ENCODE peak calls at places on chromosome 17, in eight cellular contexts. One of them, this sample, is unnamed.
A peak's percentile ranks its signal among the peaks of the same experiment; 100 is the strongest.

GRCh38 chr17:8572767-8573166 is 57.8 kb downstream of the MYH10 start:
- DNase-seq in spleen: no peak
- DNase-seq in GM23338: no peak
- DNase-seq in IMR-90: no peak
- DNase-seq in transverse colon: no peak
- DNase-seq in thoracic aorta: no peak
- DNase-seq in fibroblast of lung: no peak
- DNase-seq in HCT116: no peak
- DNase-seq in this sample: no peak

GRCh38 chr17:3687949-3688614 is 7.9 kb downstream of the P2RX5 start:
- DNase-seq in spleen: no peak
- DNase-seq in GM23338: peak; percentile 65
- DNase-seq in IMR-90: no peak
- DNase-seq in transverse colon: no peak
- DNase-seq in thoracic aorta: no peak
- DNase-seq in fibroblast of lung: no peak
- DNase-seq in HCT116: no peak
- DNase-seq in this sample: no peak

GRCh38 chr17:81976332-81977210 is 858 bp upstream of the ASPSCR1 start:
- DNase-seq in spleen: peak; percentile 87
- DNase-seq in GM23338: peak; percentile 77
- DNase-seq in IMR-90: no peak
- DNase-seq in transverse colon: peak; percentile 49
- DNase-seq in thoracic aorta: no peak
- DNase-seq in fibroblast of lung: peak; percentile 15
- DNase-seq in HCT116: no peak
- DNase-seq in this sample: no peak

GRCh38 chr17:37512442-37513070 is 22.9 kb downstream of the DUSP14 start:
- DNase-seq in spleen: no peak
- DNase-seq in GM23338: peak; percentile 33
- DNase-seq in IMR-90: no peak
- DNase-seq in transverse colon: no peak
- DNase-seq in thoracic aorta: no peak
- DNase-seq in fibroblast of lung: no peak
- DNase-seq in HCT116: no peak
- DNase-seq in this sample: no peak

GRCh38 chr17:43601280-43602050 is 55.3 kb upstream of the ETV4 start:
- DNase-seq in spleen: no peak
- DNase-seq in GM23338: no peak
- DNase-seq in IMR-90: peak; percentile 51
- DNase-seq in transverse colon: peak; percentile 29
- DNase-seq in thoracic aorta: peak; percentile 83
- DNase-seq in fibroblast of lung: peak; percentile 70
- DNase-seq in HCT116: no peak
- DNase-seq in this sample: peak; percentile 50

GRCh38 chr17:81387235-81388060 is 7.8 kb upstream of the BAHCC1 start:
- DNase-seq in spleen: no peak
- DNase-seq in GM23338: peak; percentile 60
- DNase-seq in IMR-90: peak; percentile 57
- DNase-seq in transverse colon: peak; percentile 76
- DNase-seq in thoracic aorta: no peak
- DNase-seq in fibroblast of lung: peak; percentile 56
- DNase-seq in HCT116: no peak
- DNase-seq in this sample: peak; percentile 59

GRCh38 chr17:72545756-72546155 is 424.9 kb downstream of the SOX9 start:
- DNase-seq in spleen: no peak
- DNase-seq in GM23338: no peak
- DNase-seq in IMR-90: no peak
- DNase-seq in transverse colon: no peak
- DNase-seq in thoracic aorta: no peak
- DNase-seq in fibroblast of lung: no peak
- DNase-seq in HCT116: no peak
- DNase-seq in this sample: no peak

GRCh38 chr17:74297941-74298340 is 23.9 kb downstream of the DNAI2 start:
- DNase-seq in spleen: no peak
- DNase-seq in GM23338: no peak
- DNase-seq in IMR-90: no peak
- DNase-seq in transverse colon: no peak
- DNase-seq in thoracic aorta: no peak
- DNase-seq in fibroblast of lung: peak; percentile 7
- DNase-seq in HCT116: no peak
- DNase-seq in this sample: no peak

GRCh38 chr17:74147436-74147835 is 56.0 kb upstream of the RPL38 start:
- DNase-seq in spleen: no peak
- DNase-seq in GM23338: no peak
- DNase-seq in IMR-90: no peak
- DNase-seq in transverse colon: no peak
- DNase-seq in thoracic aorta: no peak
- DNase-seq in fibroblast of lung: no peak
- DNase-seq in HCT116: no peak
- DNase-seq in this sample: no peak

GRCh38 chr17:83189673-83190385 is 110.4 kb downstream of the METRNL start:
- DNase-seq in spleen: peak; percentile 58
- DNase-seq in GM23338: no peak
- DNase-seq in IMR-90: peak; percentile 90
- DNase-seq in transverse colon: no peak
- DNase-seq in thoracic aorta: no peak
- DNase-seq in fibroblast of lung: peak; percentile 64
- DNase-seq in HCT116: no peak
- DNase-seq in this sample: peak; percentile 43

GRCh38 chr17:40451420-40451819 is 8.2 kb downstream of the IGFBP4 start:
- DNase-seq in spleen: no peak
- DNase-seq in GM23338: no peak
- DNase-seq in IMR-90: peak; percentile 91
- DNase-seq in transverse colon: peak; percentile 67
- DNase-seq in thoracic aorta: peak; percentile 44
- DNase-seq in fibroblast of lung: peak; percentile 88
- DNase-seq in HCT116: no peak
- DNase-seq in this sample: peak; percentile 87

GRCh38 chr17:81398170-81398854 is 3.1 kb downstream of the BAHCC1 start:
- DNase-seq in spleen: no peak
- DNase-seq in GM23338: peak; percentile 68
- DNase-seq in IMR-90: peak; percentile 49
- DNase-seq in transverse colon: peak; percentile 55
- DNase-seq in thoracic aorta: no peak
- DNase-seq in fibroblast of lung: peak; percentile 70
- DNase-seq in HCT116: no peak
- DNase-seq in this sample: peak; percentile 44

GRCh38 chr17:27552467-27552779 is 78.6 kb upstream of the LGALS9 start:
- DNase-seq in spleen: no peak
- DNase-seq in GM23338: no peak
- DNase-seq in IMR-90: peak; percentile 72
- DNase-seq in transverse colon: no peak
- DNase-seq in thoracic aorta: no peak
- DNase-seq in fibroblast of lung: peak; percentile 65
- DNase-seq in HCT116: peak; percentile 56
- DNase-seq in this sample: no peak

GRCh38 chr17:27555364-27555763 is 75.6 kb upstream of the LGALS9 start:
- DNase-seq in spleen: no peak
- DNase-seq in GM23338: no peak
- DNase-seq in IMR-90: no peak
- DNase-seq in transverse colon: no peak
- DNase-seq in thoracic aorta: no peak
- DNase-seq in fibroblast of lung: no peak
- DNase-seq in HCT116: no peak
- DNase-seq in this sample: no peak

GRCh38 chr17:27553019-27553511 is 77.9 kb upstream of the LGALS9 start:
- DNase-seq in spleen: no peak
- DNase-seq in GM23338: no peak
- DNase-seq in IMR-90: no peak
- DNase-seq in transverse colon: peak; percentile 36
- DNase-seq in thoracic aorta: no peak
- DNase-seq in fibroblast of lung: no peak
- DNase-seq in HCT116: no peak
- DNase-seq in this sample: no peak

GRCh38 chr17:27551701-27552466 is 79.1 kb upstream of the LGALS9 start:
- DNase-seq in spleen: peak; percentile 66
- DNase-seq in GM23338: no peak
- DNase-seq in IMR-90: peak; percentile 38
- DNase-seq in transverse colon: peak; percentile 56
- DNase-seq in thoracic aorta: no peak
- DNase-seq in fibroblast of lung: peak; percentile 41
- DNase-seq in HCT116: peak; percentile 75
- DNase-seq in this sample: no peak

GRCh38 chr17:27554152-27554551 is 76.8 kb upstream of the LGALS9 start:
- DNase-seq in spleen: peak; percentile 56
- DNase-seq in GM23338: no peak
- DNase-seq in IMR-90: peak; percentile 40
- DNase-seq in transverse colon: no peak
- DNase-seq in thoracic aorta: no peak
- DNase-seq in fibroblast of lung: peak; percentile 53
- DNase-seq in HCT116: no peak
- DNase-seq in this sample: no peak
- H3K4me1 ChIP-seq in spleen: peaks cover 48% of the 10 kb centered on the region
- H3K4me1 ChIP-seq in GM23338: no peaks in the 10 kb centered on the region
- H3K4me1 ChIP-seq in IMR-90: peaks cover 31% of the 10 kb centered on the region
- H3K4me1 ChIP-seq in transverse colon: peaks cover 13% of the 10 kb centered on the region
- H3K4me1 ChIP-seq in thoracic aorta: peaks cover 24% of the 10 kb centered on the region
- H3K4me1 ChIP-seq in fibroblast of lung: peaks cover 18% of the 10 kb centered on the region
- H3K4me1 ChIP-seq in HCT116: peaks cover 39% of the 10 kb centered on the region
- H3K4me1 ChIP-seq in this sample: peaks cover 41% of the 10 kb centered on the region

GRCh38 chr17:76444518-76445311 is 8.2 kb downstream of the UBE2O start:
- DNase-seq in spleen: no peak
- DNase-seq in GM23338: peak; percentile 73
- DNase-seq in IMR-90: peak; percentile 55
- DNase-seq in transverse colon: no peak
- DNase-seq in thoracic aorta: no peak
- DNase-seq in fibroblast of lung: peak; percentile 50
- DNase-seq in HCT116: no peak
- DNase-seq in this sample: no peak

GRCh38 chr17:76446449-76447231 is 6.3 kb downstream of the UBE2O start:
- DNase-seq in spleen: no peak
- DNase-seq in GM23338: peak; percentile 64
- DNase-seq in IMR-90: peak; percentile 92
- DNase-seq in transverse colon: no peak
- DNase-seq in thoracic aorta: no peak
- DNase-seq in fibroblast of lung: peak; percentile 92
- DNase-seq in HCT116: peak; percentile 75
- DNase-seq in this sample: no peak

GRCh38 chr17:76447931-76448652 is 4.9 kb downstream of the UBE2O start:
- DNase-seq in spleen: no peak
- DNase-seq in GM23338: no peak
- DNase-seq in IMR-90: peak; percentile 41
- DNase-seq in transverse colon: no peak
- DNase-seq in thoracic aorta: no peak
- DNase-seq in fibroblast of lung: peak; percentile 42
- DNase-seq in HCT116: no peak
- DNase-seq in this sample: no peak

GRCh38 chr17:76442341-76443338 is 10.3 kb downstream of the UBE2O start:
- DNase-seq in spleen: no peak
- DNase-seq in GM23338: no peak
- DNase-seq in IMR-90: peak; percentile 66
- DNase-seq in transverse colon: no peak
- DNase-seq in thoracic aorta: no peak
- DNase-seq in fibroblast of lung: peak; percentile 36
- DNase-seq in HCT116: no peak
- DNase-seq in this sample: no peak

DNA sequence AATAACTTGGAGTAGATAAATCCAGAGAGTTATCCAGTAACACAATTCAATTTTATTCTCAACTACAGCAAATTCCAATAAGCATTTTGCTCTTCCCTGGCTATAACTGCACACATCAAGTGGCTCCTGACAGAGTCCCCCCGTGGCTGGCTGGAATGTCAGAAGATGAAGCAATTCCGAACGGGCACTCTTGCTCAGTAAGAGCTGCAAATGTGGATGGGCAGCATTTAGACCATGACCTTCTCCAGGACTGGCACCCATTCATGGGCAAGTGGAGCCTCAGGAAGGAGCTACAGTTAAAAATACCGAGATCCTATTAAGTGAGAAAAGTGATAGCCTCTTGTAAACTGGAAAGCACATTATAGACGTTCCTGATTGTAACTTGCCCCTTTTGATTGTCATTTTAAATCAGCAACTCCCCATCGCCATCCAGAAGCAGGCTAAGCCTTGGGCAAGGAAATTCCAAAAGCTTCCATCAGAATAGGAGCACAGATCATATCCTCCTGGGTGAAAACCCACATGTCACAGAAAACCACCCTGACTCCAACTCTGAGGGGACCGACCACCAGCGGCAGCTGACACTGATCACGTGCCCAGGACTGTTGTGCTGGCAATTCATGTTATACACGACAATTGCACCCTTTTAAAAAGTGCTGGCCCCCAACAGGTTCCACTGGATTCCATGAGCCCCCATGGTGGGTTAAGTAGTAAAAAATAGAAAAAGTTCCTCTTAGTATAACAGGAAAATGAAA is 7.1 kb downstream of the UBE2O start:
- DNase-seq in spleen: no peak
- DNase-seq in GM23338: no peak
- DNase-seq in IMR-90: no peak
- DNase-seq in transverse colon: no peak
- DNase-seq in thoracic aorta: no peak
- DNase-seq in fibroblast of lung: no peak
- DNase-seq in HCT116: no peak
- DNase-seq in this sample: no peak
- H3K4me3 ChIP-seq in spleen: no peak overlapping the region
- H3K4me3 ChIP-seq in GM23338: peak overlapping the region; percentile 16
- H3K4me3 ChIP-seq in IMR-90: no peak overlapping the region
- H3K4me3 ChIP-seq in transverse colon: no peak overlapping the region
- H3K4me3 ChIP-seq in thoracic aorta: no peak overlapping the region
- H3K4me3 ChIP-seq in fibroblast of lung: no peak overlapping the region
- H3K4me3 ChIP-seq in HCT116: peak overlapping the region; percentile 47
- H3K4me3 ChIP-seq in this sample: peak overlapping the region; percentile 15

DNA sequence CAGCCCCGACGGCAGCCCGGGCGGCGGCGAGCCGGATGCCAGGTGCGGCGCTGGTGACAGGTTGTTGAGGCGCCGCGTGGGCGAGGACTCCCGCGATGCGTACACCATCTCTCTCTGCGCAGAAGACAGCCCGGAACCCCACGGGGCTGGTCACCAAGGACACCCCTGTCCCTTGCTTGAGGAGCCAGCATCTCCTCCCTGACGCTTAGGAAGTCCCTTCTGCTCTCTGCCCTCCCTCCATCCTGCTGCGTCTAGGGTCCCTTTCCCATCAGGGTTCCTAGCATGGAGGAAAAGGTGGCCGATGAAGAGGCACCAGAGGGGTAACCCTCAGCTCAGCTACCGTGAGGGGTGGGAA is 43.6 kb downstream of the SRCIN1 start:
- DNase-seq in spleen: no peak
- DNase-seq in GM23338: no peak
- DNase-seq in IMR-90: no peak
- DNase-seq in transverse colon: no peak
- DNase-seq in thoracic aorta: no peak
- DNase-seq in fibroblast of lung: no peak
- DNase-seq in HCT116: no peak
- DNase-seq in this sample: no peak
- H3K4me1 ChIP-seq in spleen: peaks cover 58% of the 10 kb centered on the region
- H3K4me1 ChIP-seq in GM23338: peaks cover 40% of the 10 kb centered on the region
- H3K4me1 ChIP-seq in IMR-90: peaks cover 2% of the 10 kb centered on the region
- H3K4me1 ChIP-seq in transverse colon: peaks cover 29% of the 10 kb centered on the region
- H3K4me1 ChIP-seq in thoracic aorta: peaks cover 34% of the 10 kb centered on the region
- H3K4me1 ChIP-seq in fibroblast of lung: peaks cover 7% of the 10 kb centered on the region
- H3K4me1 ChIP-seq in HCT116: peaks cover 21% of the 10 kb centered on the region
- H3K4me1 ChIP-seq in this sample: peaks cover 36% of the 10 kb centered on the region

DNA sequence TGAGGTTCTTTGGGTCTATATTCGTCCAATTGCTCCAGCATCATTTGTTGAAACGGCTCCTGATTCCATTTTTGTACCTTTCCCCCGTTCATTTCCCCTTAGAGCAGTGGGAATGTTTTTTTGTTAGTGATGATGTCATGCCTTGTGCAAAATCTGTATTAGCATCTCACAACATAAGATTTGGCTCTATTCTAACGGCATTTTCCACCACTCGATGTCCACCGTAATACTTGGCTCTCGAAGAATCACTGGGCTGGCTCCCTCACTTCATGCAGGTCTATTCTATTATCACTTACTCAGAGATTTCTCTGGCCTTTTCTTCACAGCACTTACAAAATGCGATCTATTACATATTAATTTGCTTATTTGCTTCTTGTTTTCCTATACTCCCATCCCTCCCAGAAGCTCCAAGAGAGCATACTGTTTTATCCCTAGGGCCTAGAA is 571 bp upstream of the NME1 start:
- DNase-seq in spleen: no peak
- DNase-seq in GM23338: no peak
- DNase-seq in IMR-90: peak; percentile 32
- DNase-seq in transverse colon: no peak
- DNase-seq in thoracic aorta: no peak
- DNase-seq in fibroblast of lung: peak; percentile 42
- DNase-seq in HCT116: no peak
- DNase-seq in this sample: no peak
- H3K4me3 ChIP-seq in spleen: peak overlapping the region; percentile 96
- H3K4me3 ChIP-seq in GM23338: peak overlapping the region; percentile 96
- H3K4me3 ChIP-seq in IMR-90: peak overlapping the region; percentile 23
- H3K4me3 ChIP-seq in transverse colon: peak overlapping the region; percentile 30
- H3K4me3 ChIP-seq in thoracic aorta: peak overlapping the region; percentile 77
- H3K4me3 ChIP-seq in fibroblast of lung: peak overlapping the region; percentile 74
- H3K4me3 ChIP-seq in HCT116: peak overlapping the region; percentile 82
- H3K4me3 ChIP-seq in this sample: peak overlapping the region; percentile 78